ENCODE peak calls at places on chromosomes 13 and 19, in four cellular contexts. E, L, M and P are unnamed samples.

GRCh38 chr13:87153371-87153770 is 517.8 kb upstream of the SLITRK5 start:
- DNase-seq in E (no peak), L (no peak), M (no peak), P (no peak)

GRCh38 chr13:79435549-79435948 is 29.5 kb upstream of the RBM26 start:
- DNase-seq in L (no peak), M (no peak), E (no peak), P (peak)

GRCh38 chr19:5985098-5985783 is 7.3 kb upstream of the RANBP3 start:
- DNase-seq in M (no peak), E (no peak), L (no peak), P (peak)

GRCh38 chr19:4403005-4403761 is 743 bp downstream of the CHAF1A start:
- DNase-seq in E (no peak), M (no peak), L (no peak), P (no peak)

GRCh38 chr13:25111557-25111956 is 15.6 kb downstream of the PABPC3 start:
- DNase-seq in E (no peak), L (no peak), M (no peak), P (peak)

GRCh38 chr13:26502826-26503225 is 54.7 kb upstream of the WASF3 start:
- DNase-seq in L (no peak), M (peak), E (peak), P (peak)

GRCh38 chr19:58304748-58305064 is 471 bp upstream of the ERVK3-1 start:
- DNase-seq in L (no peak), M (no peak), E (no peak), P (no peak)

GRCh38 chr13:113599396-113599795 is 14.8 kb downstream of the TFDP1 start:
- DNase-seq in E (no peak), M (no peak), L (no peak), P (no peak)

GRCh38 chr13:91946498-91947070 is 548.2 kb downstream of the GPC5 start:
- DNase-seq in E (no peak), L (no peak), M (no peak), P (peak)

GRCh38 chr19:6223461-6224307 is 56.1 kb downstream of the MLLT1 start:
- DNase-seq in M (no peak), E (no peak), L (no peak), P (peak)

GRCh38 chr19:35643255-35644205 is 2.0 kb downstream of the ETV2 start:
- DNase-seq in L (peak), M (peak), E (peak), P (peak)

GRCh38 chr19:50025794-50026549 is at the start of gene ZNF473:
- DNase-seq in E (peak), L (peak), M (peak), P (peak)

GRCh38 chr19:1967087-1967608 is 26.2 kb downstream of the CSNK1G2 start:
- DNase-seq in E (no peak), M (no peak), L (no peak), P (no peak)

GRCh38 chr13:32549788-32550187 is 11.2 kb upstream of the N4BP2L2 start:
- DNase-seq in M (no peak), L (no peak), E (no peak), P (no peak)

GRCh38 chr19:2168619-2169424 is 5.1 kb downstream of the DOT1L start:
- DNase-seq in E (peak), L (peak), M (peak), P (peak)

GRCh38 chr19:42075364-42075615 is 676 bp upstream of the ZNF574 start:
- DNase-seq in E (no peak), M (no peak), L (no peak), P (no peak)

GRCh38 chr19:36101550-36102327 is 9.2 kb upstream of the OVOL3 start:
- DNase-seq in L (no peak), M (no peak), E (no peak), P (no peak)

GRCh38 chr13:45711952-45712351 is 9.8 kb downstream of the CBY2 start:
- DNase-seq in L (no peak), M (no peak), E (no peak), P (no peak)

GRCh38 chr13:73268306-73268705 is 209.5 kb downstream of the KLF5 start:
- DNase-seq in L (no peak), E (no peak), M (no peak), P (peak)

GRCh38 chr13:31631071-31631470 is 108.3 kb upstream of the RXFP2 start:
- DNase-seq in E (no peak), L (no peak), M (no peak), P (no peak)

GRCh38 chr19:53504903-53505302 is 33.0 kb upstream of the ZNF331 start:
- DNase-seq in M (no peak), L (no peak), E (no peak), P (no peak)

GRCh38 chr13:110915874-110916670 is 1.2 kb upstream of the ANKRD10 start:
- DNase-seq in M (no peak), L (no peak), E (no peak), P (peak)

GRCh38 chr19:46408611-46409039 is 4.7 kb downstream of the CCDC8 start:
- DNase-seq in E (no peak), M (no peak), L (no peak), P (no peak)

GRCh38 chr19:36257512-36257876 is 42.6 kb downstream of the ZNF146 start:
- DNase-seq in E (no peak), M (no peak), L (no peak), P (no peak)